ENCODE peak calls at places on chromosomes 3 and 15, in four cellular contexts. E is CD8-positive, alpha-beta memory T cell; O is DND-41; K is uterus. N is an unnamed sample.

GRCh38 chr3:196202516-196202970 is 8.7 kb downstream of the ZDHHC19 start:
- DNase-seq in E (no peak), O (no peak), K (no peak), N (peak; percentile 56)

GRCh38 chr3:184284696-184285095 is 8.9 kb downstream of the ECE2 start:
- DNase-seq in E (no peak), O (peak; percentile 38), K (no peak), N (peak; percentile 73)

GRCh38 chr3:87173071-87173470 is 54.0 kb upstream of the CHMP2B start:
- DNase-seq in E (no peak), O (no peak), K (no peak), N (no peak)

GRCh38 chr3:69161587-69162196 is 39.3 kb upstream of the LMOD3 start:
- DNase-seq in E (no peak), O (peak; percentile 46), K (peak; percentile 17), N (peak; percentile 51)

GRCh38 chr15:95770191-95770590 is 560.3 kb upstream of the NR2F2 start:
- DNase-seq in E (no peak), O (no peak), K (no peak), N (no peak)

GRCh38 chr3:88149146-88149515 is 628 bp upstream of the C3orf38 start:
- DNase-seq in E (no peak), O (no peak), K (no peak), N (no peak)

GRCh38 chr15:31528846-31529245 is 202.2 kb downstream of the KLF13 start:
- DNase-seq in E (no peak), O (no peak), K (no peak), N (no peak)

GRCh38 chr15:73601449-73602425 is 31.5 kb downstream of the NPTN start:
- DNase-seq in E (no peak), O (no peak), K (peak; percentile 53), N (peak; percentile 63)

GRCh38 chr3:128567705-128568356 is 74.8 kb upstream of the GATA2 start:
- DNase-seq in E (no peak), O (no peak), K (no peak), N (no peak)

GRCh38 chr3:99108508-99108907 is 207.0 kb upstream of the DCBLD2 start:
- DNase-seq in E (no peak), O (no peak), K (no peak), N (no peak)

GRCh38 chr3:71576966-71577459 is 6.5 kb downstream of the FOXP1 start:
- DNase-seq in E (no peak), O (no peak), K (no peak), N (no peak)
- H3K4me3 ChIP-seq in E (no peak overlapping the region), O (no peak overlapping the region), K (no peak overlapping the region), N (no peak overlapping the region)

DNA sequence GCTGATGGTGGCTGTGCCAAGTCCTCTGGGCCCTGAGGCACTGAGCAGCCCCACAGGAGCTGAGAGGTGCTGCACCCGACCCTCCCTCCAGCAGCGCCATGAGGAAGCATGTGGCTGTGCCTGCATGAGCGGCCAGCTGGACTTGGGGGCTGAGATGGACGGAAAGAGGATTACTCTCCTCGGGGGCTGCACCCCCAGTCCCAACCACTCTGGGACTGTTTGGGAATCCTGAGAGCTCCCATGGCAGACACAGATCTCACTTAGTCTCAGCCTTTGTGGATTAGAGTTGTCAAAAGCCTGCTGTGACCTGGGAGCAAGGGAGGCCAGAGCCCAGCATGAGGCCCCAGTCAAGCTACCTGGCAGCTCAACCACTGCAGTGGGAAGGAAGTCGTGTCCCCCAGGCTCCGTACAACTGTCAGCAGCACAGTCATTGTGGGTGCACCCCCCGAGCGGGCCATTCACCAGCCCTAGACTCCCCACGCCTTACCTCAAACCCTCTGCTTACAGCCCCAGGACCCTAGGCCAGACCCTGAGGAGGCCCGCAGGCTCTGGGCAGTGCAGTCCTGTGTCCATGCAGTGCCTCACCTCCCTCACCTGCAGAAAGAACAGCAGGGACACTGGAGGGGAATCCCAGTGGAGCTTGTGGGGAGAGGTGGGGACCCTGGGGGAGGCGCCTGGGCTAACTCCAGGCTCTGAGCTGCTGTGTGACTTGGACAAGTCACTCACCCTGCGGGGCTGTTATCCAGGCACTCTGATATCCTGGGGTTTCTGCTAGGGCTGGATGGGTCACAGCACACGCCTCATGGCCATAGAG is 17.1 kb downstream of the PRR23E start:
- DNase-seq in E (no peak), O (no peak), K (no peak), N (no peak)
- H3K4me1 ChIP-seq in E (no peaks in the 10 kb centered on the region), O (peaks cover 22% of the 10 kb centered on the region), K (no peaks in the 10 kb centered on the region), N (no peaks in the 10 kb centered on the region)

GRCh38 chr3:179264456-179264855 is 13.5 kb upstream of the KCNMB3 start:
- DNase-seq in E (no peak), O (no peak), K (no peak), N (no peak)
- H3K4me3 ChIP-seq in E (no peak overlapping the region), O (no peak overlapping the region), K (no peak overlapping the region), N (no peak overlapping the region)

GRCh38 chr3:45603226-45603625 is 8.7 kb downstream of the LIMD1 start:
- DNase-seq in E (no peak), O (no peak), K (no peak), N (no peak)
- H3K4me1 ChIP-seq in E (peaks cover 19% of the 10 kb centered on the region), O (peaks cover 37% of the 10 kb centered on the region), K (peaks cover 12% of the 10 kb centered on the region), N (peaks cover 46% of the 10 kb centered on the region)

GRCh38 chr3:134600685-134601502 is 49.9 kb downstream of the KY start:
- DNase-seq in E (peak; percentile 16), O (peak; percentile 66), K (peak; percentile 61), N (peak; percentile 48)
- H3K4me3 ChIP-seq in E (no peak overlapping the region), O (no peak overlapping the region), K (no peak overlapping the region), N (no peak overlapping the region)

DNA sequence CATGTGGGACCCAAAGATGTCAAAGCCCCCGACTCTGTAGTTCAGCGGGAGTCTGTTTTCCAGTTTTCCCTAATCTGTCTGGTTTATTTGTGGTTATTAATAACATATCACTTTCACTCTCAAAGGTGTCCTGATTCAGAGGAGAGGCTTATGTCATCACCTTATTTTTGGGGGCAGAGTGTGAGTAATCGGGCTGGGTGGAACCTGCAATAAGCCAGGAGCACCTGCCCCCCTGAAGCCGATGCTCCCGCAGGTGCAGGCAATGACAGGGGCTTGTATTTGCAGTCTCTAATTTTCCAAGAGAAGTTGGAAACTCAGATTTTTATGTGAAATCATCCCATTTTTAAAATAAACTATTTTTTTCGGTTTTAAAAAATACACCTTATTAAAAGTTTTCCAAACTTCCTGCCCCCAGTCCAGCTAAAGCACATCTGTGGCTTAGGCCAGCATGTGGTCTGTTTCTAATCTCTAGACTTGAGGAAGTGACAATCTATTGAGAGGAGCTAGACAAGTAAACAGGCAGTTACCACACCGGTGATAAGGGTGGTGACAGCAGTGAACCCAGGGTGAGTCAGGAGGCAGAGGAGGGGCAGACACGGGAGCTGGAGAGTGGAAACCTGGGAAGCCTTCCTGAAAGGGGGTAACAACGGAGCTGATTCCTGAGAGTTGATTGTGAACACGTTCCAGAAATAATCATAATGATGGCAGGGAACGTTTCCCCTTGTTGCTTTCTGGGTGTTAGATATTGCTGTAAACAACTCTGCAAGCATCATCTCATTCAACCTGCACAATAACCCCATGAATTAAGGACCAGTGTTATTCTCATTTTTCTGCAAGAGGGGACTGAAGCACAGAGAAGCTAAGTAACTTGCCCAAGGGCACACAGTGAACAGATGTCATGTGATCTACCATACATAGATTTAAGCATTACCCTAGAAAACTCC is 37.3 kb downstream of the BHLHE40 start:
- DNase-seq in E (peak; percentile 14), O (peak; percentile 23), K (no peak), N (peak; percentile 59)
- H3K4me1 ChIP-seq in E (peaks cover 55% of the 10 kb centered on the region), O (peaks cover 22% of the 10 kb centered on the region), K (no peaks in the 10 kb centered on the region), N (peaks cover 36% of the 10 kb centered on the region)

DNA sequence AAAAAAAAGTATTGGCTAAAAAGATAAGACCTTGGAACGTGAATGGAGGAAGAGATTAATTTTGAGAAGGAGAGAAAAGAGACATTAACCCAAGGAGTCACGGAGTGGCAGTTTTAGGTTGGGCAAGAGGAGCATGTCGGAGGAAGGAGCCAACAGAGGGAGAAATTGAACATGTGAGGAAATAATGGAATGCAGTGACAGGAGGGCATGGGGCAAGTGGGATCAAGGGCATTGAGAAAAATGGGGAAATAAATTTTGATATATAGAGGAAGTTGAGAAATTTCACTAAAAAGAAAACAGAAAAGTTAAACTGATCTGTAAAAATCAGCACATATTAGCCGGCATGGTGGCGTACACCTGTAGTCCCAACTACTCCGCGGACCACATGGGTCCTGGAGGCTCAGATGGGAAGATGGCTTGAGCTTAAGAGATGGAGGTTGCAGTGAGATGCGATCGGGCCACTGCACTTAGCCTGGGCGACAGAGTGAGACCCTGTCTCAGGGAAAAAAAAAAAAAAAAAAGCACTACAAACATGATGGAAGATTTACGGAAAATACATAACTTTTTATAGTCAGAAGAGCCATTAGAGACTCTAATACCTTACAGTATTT is 1.2 kb downstream of the HAUS2 start:
- DNase-seq in E (no peak), O (no peak), K (no peak), N (no peak)
- H3K4me3 ChIP-seq in E (no peak overlapping the region), O (peak overlapping the region; percentile 99), K (peak overlapping the region; percentile 71), N (peak overlapping the region; percentile 91)

GRCh38 chr3:23811117-23811487 is 5.3 kb downstream of the UBE2E1 start:
- DNase-seq in E (no peak), O (no peak), K (no peak), N (peak; percentile 14)
- H3K4me1 ChIP-seq in E (peaks cover 45% of the 10 kb centered on the region), O (peaks cover 30% of the 10 kb centered on the region), K (no peaks in the 10 kb centered on the region), N (peaks cover 23% of the 10 kb centered on the region)

N was measured in body of pancreas.